ENCODE peak calls at places on chromosomes 3 and 15, in five cellular contexts. R is A549, Y is tibial nerve, O is H54, T is endothelial cell of umbilical vein. J is an unnamed sample.

GRCh38 chr3:124688580-124689454 is 41.4 kb upstream of the UMPS start:
- DNase-seq in T (peak; percentile 82), R (peak; percentile 82), Y (peak; percentile 30), O (peak; percentile 77), J (peak; percentile 67)

GRCh38 chr3:73614385-73614784 is 10.4 kb downstream of the PDZRN3 start:
- DNase-seq in R (no peak), Y (no peak), O (no peak), T (no peak), J (peak; percentile 14)

GRCh38 chr3:177251756-177252155 is 54.5 kb upstream of the TBL1XR1 start:
- DNase-seq in R (no peak), T (no peak), O (no peak), Y (no peak), J (peak; percentile 62)

GRCh38 chr3:150449169-150449721 is 41.1 kb downstream of the TSC22D2 start:
- DNase-seq in O (no peak), R (no peak), Y (no peak), T (peak; percentile 87), J (no peak)

GRCh38 chr3:23915537-23916108 is 1.2 kb downstream of the NKIRAS1 start:
- DNase-seq in O (no peak), R (no peak), Y (no peak), T (peak; percentile 15), J (peak; percentile 37)

GRCh38 chr3:169597083-169597609 is 66.4 kb downstream of the MECOM start:
- DNase-seq in T (no peak), R (no peak), Y (no peak), O (no peak), J (no peak)

GRCh38 chr3:168475730-168476129 is 380.0 kb upstream of the GOLIM4 start:
- DNase-seq in R (no peak), Y (no peak), O (no peak), T (no peak), J (no peak)

GRCh38 chr3:186476541-186476940 is 67.6 kb downstream of the CRYGS start:
- DNase-seq in T (no peak), Y (no peak), R (no peak), O (no peak), J (no peak)

GRCh38 chr3:197478746-197479668 is 76.8 kb downstream of the BDH1 start:
- DNase-seq in T (no peak), R (no peak), Y (no peak), O (no peak), J (peak; percentile 15)

GRCh38 chr15:70560617-70561328 is 202.6 kb downstream of the UACA start:
- DNase-seq in T (no peak), R (no peak), O (no peak), Y (no peak), J (no peak)

GRCh38 chr3:27485853-27486252 is 1.7 kb upstream of the SLC4A7 start:
- DNase-seq in T (no peak), O (no peak), R (no peak), Y (no peak), J (no peak)

GRCh38 chr15:90956551-90957104 is 1.9 kb downstream of the RCCD1 start:
- DNase-seq in Y (peak; percentile 63), T (peak; percentile 79), R (peak; percentile 66), O (no peak), J (no peak)

GRCh38 chr3:377158-377561 is 180.6 kb downstream of the CHL1 start:
- DNase-seq in O (no peak), T (no peak), R (peak; percentile 50), Y (no peak), J (peak; percentile 36)

GRCh38 chr3:47359283-47359682 is 21.5 kb upstream of the PTPN23 start:
- DNase-seq in T (no peak), R (no peak), Y (no peak), O (no peak), J (no peak)

GRCh38 chr3:193857996-193858395 is 265.0 kb downstream of the OPA1 start:
- DNase-seq in R (peak; percentile 27), T (no peak), O (no peak), Y (no peak), J (peak; percentile 76)

GRCh38 chr3:153315781-153316180 is 153.8 kb downstream of the RAP2B start:
- DNase-seq in R (no peak), T (no peak), O (no peak), Y (no peak), J (no peak)

GRCh38 chr3:82143661-82144405 is 382.4 kb upstream of the GBE1 start:
- DNase-seq in Y (no peak), O (no peak), R (no peak), T (peak; percentile 37), J (no peak)

GRCh38 chr15:57382222-57382621 is 5.9 kb downstream of the CGNL1 start:
- DNase-seq in Y (no peak), O (no peak), R (no peak), T (no peak), J (no peak)

GRCh38 chr15:92019706-92020105 is 166.2 kb downstream of the SLCO3A1 start:
- DNase-seq in O (no peak), T (no peak), R (no peak), Y (no peak), J (no peak)

GRCh38 chr3:153165211-153165815 is 3.3 kb downstream of the RAP2B start:
- DNase-seq in Y (no peak), O (no peak), T (peak; percentile 80), R (no peak), J (peak; percentile 62)

GRCh38 chr3:16604433-16604832 is 790 bp downstream of the DAZL start:
- DNase-seq in T (no peak), Y (no peak), R (no peak), O (no peak), J (no peak)

GRCh38 chr15:75045332-75046015 is 22.1 kb downstream of the PPCDC start:
- DNase-seq in T (no peak), Y (no peak), O (no peak), R (no peak), J (no peak)

GRCh38 chr15:75044258-75044878 is 21.0 kb downstream of the PPCDC start:
- DNase-seq in T (no peak), Y (no peak), O (no peak), R (no peak), J (no peak)

GRCh38 chr15:75038948-75039533 is 15.7 kb downstream of the PPCDC start:
- DNase-seq in R (no peak), Y (no peak), O (no peak), T (no peak), J (no peak)

GRCh38 chr15:75042730-75043508 is 19.5 kb downstream of the PPCDC start:
- DNase-seq in R (peak; percentile 76), T (peak; percentile 63), O (no peak), Y (peak; percentile 47), J (peak; percentile 100)

DNA sequence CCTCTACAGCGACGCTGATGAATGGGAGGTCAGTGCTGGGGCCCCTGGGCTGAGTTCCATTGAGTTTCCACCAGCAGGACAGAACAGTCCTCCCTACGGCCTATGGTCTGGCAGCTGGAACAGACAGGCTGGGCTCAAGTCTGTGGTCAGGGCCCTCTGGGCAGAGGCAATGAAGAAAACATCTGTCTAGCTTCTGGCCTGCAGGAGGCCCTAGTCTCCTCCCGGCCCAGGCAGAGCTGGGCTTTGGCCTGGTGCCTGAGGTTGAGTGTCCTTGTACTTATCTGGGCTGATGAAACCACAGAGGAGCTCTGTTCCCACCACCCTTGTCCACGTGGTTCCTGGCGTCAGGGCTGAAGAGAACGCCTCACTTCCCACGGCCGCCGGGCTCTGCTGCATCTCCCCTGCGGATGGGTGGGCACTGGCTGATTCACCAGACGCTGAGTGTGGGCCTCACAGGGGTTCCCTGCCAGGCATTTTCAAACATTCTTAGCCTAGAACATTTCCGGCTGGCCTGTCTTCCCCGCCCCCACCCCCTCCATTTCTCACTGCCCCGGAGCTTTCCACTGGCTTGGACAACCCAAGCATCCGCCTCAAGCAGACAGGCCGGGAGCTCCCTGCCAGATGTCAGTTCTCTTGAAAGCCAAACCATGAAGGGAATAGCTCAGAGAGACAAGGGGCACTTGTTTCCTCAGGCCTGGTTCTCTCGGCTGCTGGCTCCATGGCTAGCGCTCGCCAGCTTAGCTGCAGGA is 20.3 kb downstream of the PPCDC start:
- DNase-seq in O (peak; percentile 32), R (peak; percentile 48), T (peak; percentile 97), Y (peak; percentile 96), J (peak; percentile 90)
- TF ChIP-seq POLR2A in O (no peak), R (no peak), T (no peak), Y (peak; percentile 52), J (no peak)

DNA sequence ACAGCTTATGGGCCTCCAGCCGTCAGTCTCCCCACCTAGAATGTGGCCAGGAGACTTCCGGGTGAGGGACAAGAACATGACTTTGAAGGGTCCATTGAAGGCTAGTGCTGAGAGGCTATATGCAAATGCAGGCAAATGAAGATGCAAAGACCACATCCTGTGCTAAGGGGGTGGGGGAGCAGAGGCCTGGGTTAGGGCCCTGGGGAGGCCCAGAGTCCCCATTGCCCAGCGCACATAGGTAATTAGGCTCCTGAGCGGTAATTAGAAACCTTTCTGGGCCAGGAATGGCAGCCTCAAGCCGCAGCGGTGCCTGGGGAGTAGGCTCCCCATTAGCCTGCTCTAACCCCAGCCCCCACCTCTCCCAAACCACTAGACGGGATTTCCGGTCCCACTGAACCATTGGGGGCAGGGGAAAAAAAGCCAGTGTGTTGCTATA is 6.9 kb downstream of the CSK start:
- DNase-seq in R (no peak), O (no peak), Y (no peak), T (no peak), J (peak; percentile 77)
- TF ChIP-seq POLR2A in R (no peak), O (no peak), Y (no peak), T (no peak), J (no peak)

GRCh38 chr15:85543741-85544155 is 163.3 kb downstream of the AKAP13 start:
- DNase-seq in R (no peak), Y (peak; percentile 48), O (no peak), T (peak; percentile 43), J (peak; percentile 14)
- TF ChIP-seq POLR2A in R (no peak), Y (peak; percentile 28), O (no peak), T (no peak), J (no peak)

GRCh38 chr15:66047321-66048024 is 178.2 kb downstream of the RAB11A start:
- DNase-seq in T (no peak), R (no peak), O (no peak), Y (no peak), J (peak; percentile 6)
- TF ChIP-seq POLR2A in T (no peak), R (no peak), O (no peak), Y (no peak), J (no peak)

DNA sequence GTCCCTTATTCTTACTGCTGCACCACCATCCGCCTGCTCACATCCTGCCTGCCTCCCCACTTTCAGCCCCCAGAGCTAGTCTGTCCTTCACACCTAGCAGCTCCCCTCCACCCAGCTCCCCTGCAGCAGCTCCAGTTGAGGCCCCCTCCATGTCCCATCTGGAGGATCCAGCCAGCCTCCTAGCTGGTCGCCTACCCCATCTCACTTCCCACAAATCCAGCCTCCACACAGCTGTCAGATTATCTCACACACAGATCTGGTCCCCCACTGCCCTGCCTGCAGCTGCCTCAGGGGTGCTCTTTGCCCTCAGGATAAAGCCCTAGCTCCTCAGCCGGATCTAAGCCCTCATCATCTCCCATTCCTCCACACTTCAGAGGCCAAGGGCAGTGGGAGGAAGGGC is 8.8 kb upstream of the SEMA7A start:
- DNase-seq in R (no peak), Y (no peak), T (no peak), O (no peak), J (no peak)
- TF ChIP-seq POLR2A in R (no peak), Y (no peak), T (no peak), O (no peak), J (no peak)

DNA sequence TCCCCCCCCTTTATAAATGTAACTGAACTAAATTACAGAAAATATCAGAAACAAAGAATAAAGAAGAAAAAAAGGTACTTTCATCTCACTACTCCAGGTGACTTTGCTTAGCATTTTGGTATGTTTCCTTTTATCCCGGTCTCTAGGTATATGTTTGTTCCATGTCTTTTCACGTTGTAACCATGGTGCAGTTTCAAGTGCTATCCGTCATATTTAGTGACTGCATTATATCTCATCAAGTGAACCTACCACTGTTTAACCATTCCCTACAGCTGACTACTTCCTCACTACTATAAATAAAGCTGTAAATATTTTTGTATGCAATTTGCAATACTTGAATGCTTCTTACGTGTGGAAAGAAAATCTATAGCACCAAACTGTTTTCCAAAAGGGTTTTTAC is 2.2 kb downstream of the BTBD1 start:
- DNase-seq in T (peak; percentile 31), Y (no peak), R (no peak), O (no peak), J (peak; percentile 33)
- TF ChIP-seq POLR2A in T (no peak), Y (no peak), R (no peak), O (no peak), J (no peak)